ENCODE peak calls at places on chromosomes 16 and 17, in four cellular contexts. Z is mesothelial cell of epicardium; O is memory B cell; W is effector memory CD4-positive, alpha-beta T cell. A is an unnamed sample.

GRCh38 chr17:56918916-56919315 is 5.1 kb upstream of the TRIM25 start:
- DNase-seq in W (no peak), O (no peak), Z (no peak), A (no peak)

GRCh38 chr17:493666-494065 is 141.1 kb upstream of the RPH3AL start:
- DNase-seq in Z (no peak), O (no peak), W (no peak), A (no peak)

GRCh38 chr17:15048933-15049539 is 216.1 kb downstream of the PMP22 start:
- DNase-seq in O (no peak), Z (no peak), W (no peak), A (no peak)

GRCh38 chr17:38746893-38747384 is 1.2 kb downstream of the PCGF2 start:
- DNase-seq in Z (no peak), W (no peak), O (no peak), A (no peak)

GRCh38 chr17:48153711-48154642 is 46.4 kb downstream of the SNX11 start:
- DNase-seq in O (no peak), Z (peak), W (no peak), A (no peak)

GRCh38 chr16:24504467-24505345 is 34.7 kb upstream of the RBBP6 start:
- DNase-seq in Z (peak), W (peak), O (peak), A (peak)

GRCh38 chr16:35296962-35297653 is 1837.7 kb downstream of the TP53TG3F start:
- DNase-seq in O (no peak), W (no peak), Z (no peak), A (no peak)

GRCh38 chr17:76872221-76872873 is 4.1 kb downstream of the MGAT5B start:
- DNase-seq in Z (no peak), W (no peak), O (no peak), A (no peak)

GRCh38 chr17:67679225-67679624 is 38.5 kb upstream of the NOL11 start:
- DNase-seq in W (no peak), Z (no peak), O (no peak), A (no peak)

GRCh38 chr17:50559674-50560184 is 786 bp upstream of the CACNA1G start:
- DNase-seq in Z (no peak), W (no peak), O (no peak), A (peak)

GRCh38 chr17:50487213-50488096 is 8.8 kb downstream of the RSAD1 start:
- DNase-seq in O (no peak), W (no peak), Z (no peak), A (no peak)

GRCh38 chr16:24668481-24669001 is 60.9 kb upstream of the TNRC6A start:
- DNase-seq in W (no peak), Z (no peak), O (no peak), A (peak)

GRCh38 chr16:64900029-64900428 is 221.8 kb downstream of the CDH11 start:
- DNase-seq in W (no peak), Z (no peak), O (no peak), A (no peak)

GRCh38 chr17:35740997-35741931 is 9.8 kb downstream of the RASL10B start:
- DNase-seq in O (no peak), Z (no peak), W (no peak), A (no peak)

GRCh38 chr17:51045616-51046526 is 74.8 kb downstream of the SPAG9 start:
- DNase-seq in Z (no peak), W (no peak), O (no peak), A (no peak)

GRCh38 chr16:66717112-66717675 is 20.7 kb upstream of the CMTM4 start:
- DNase-seq in O (no peak), W (no peak), Z (peak), A (no peak)

GRCh38 chr17:7133424-7133823 is 18.8 kb upstream of the ASGR2 start:
- DNase-seq in O (peak), W (no peak), Z (no peak), A (peak)

GRCh38 chr16:51971184-51971583 is 575.8 kb downstream of the TOX3 start:
- DNase-seq in Z (no peak), W (no peak), O (no peak), A (no peak)

GRCh38 chr17:66541461-66542182 is 239.2 kb downstream of the PRKCA start:
- DNase-seq in O (no peak), Z (no peak), W (no peak), A (no peak)

GRCh38 chr17:17966399-17966798 is 5.8 kb downstream of the TOM1L2 start:
- DNase-seq in Z (no peak), W (no peak), O (no peak), A (no peak)

GRCh38 chr17:51200846-51201245 is 34.6 kb downstream of the NME2 start:
- DNase-seq in O (no peak), Z (no peak), W (no peak), A (no peak)

GRCh38 chr17:73305845-73306836 is 5.7 kb downstream of the CDC42EP4 start:
- DNase-seq in O (no peak), Z (no peak), W (no peak), A (no peak)

GRCh38 chr16:89687092-89687940 is 827 bp downstream of the CDK10 start:
- DNase-seq in O (no peak), Z (no peak), W (no peak), A (no peak)

GRCh38 chr17:77312786-77313599 is 172.2 kb downstream of the SEC14L1 start:
- DNase-seq in O (no peak), Z (no peak), W (no peak), A (no peak)

GRCh38 chr16:87895641-87896141 is 26.4 kb upstream of the SLC7A5 start:
- DNase-seq in Z (no peak), O (no peak), W (peak), A (peak)

GRCh38 chr16:71467810-71468209 is 5.8 kb upstream of the ZNF23 start:
- DNase-seq in W (peak), O (peak), Z (peak), A (peak)

GRCh38 chr16:10355589-10355988 is 30.3 kb upstream of the ATF7IP2 start:
- DNase-seq in Z (no peak), O (no peak), W (no peak), A (no peak)

GRCh38 chr16:52496051-52496876 is 50.7 kb downstream of the TOX3 start:
- DNase-seq in O (no peak), W (no peak), Z (no peak), A (no peak)

GRCh38 chr16:58123896-58124600 is 5.1 kb downstream of the CFAP20 start:
- DNase-seq in O (no peak), Z (no peak), W (no peak), A (no peak)

GRCh38 chr16:12354296-12354818 is 377.8 kb downstream of the SNX29 start:
- DNase-seq in O (no peak), W (no peak), Z (no peak), A (no peak)

GRCh38 chr16:85626191-85626951 is 13.2 kb downstream of the GSE1 start:
- DNase-seq in O (no peak), W (no peak), Z (no peak), A (no peak)

A was measured in activated T-cell treated with anti-CD3 and anti-CD28 coated beads, Interleukin-2, amount 50 U/mL, for 4 hours.